ENCODE peak calls at places on chromosomes 5 and 9, in four cellular contexts. I is IMR-90, P is H9, E is H1. O is an unnamed sample.

GRCh38 chr5:53482717-53483638 is 2.5 kb downstream of the FST start:
- DNase-seq in I (peak; percentile 53), P (peak; percentile 81), E (no peak), O (peak; percentile 40)

GRCh38 chr5:146788918-146789317 is 89.6 kb downstream of the PPP2R2B start:
- DNase-seq in I (no peak), P (peak; percentile 60), E (peak; percentile 54), O (peak; percentile 73)

GRCh38 chr5:68369436-68370125 is 154.0 kb downstream of the PIK3R1 start:
- DNase-seq in I (no peak), P (no peak), E (no peak), O (no peak)

GRCh38 chr9:137317979-137318511 is 16.0 kb upstream of the NRARP start:
- DNase-seq in I (no peak), P (no peak), E (no peak), O (no peak)

GRCh38 chr9:27154923-27155322 is 45.9 kb downstream of the TEK start:
- DNase-seq in I (peak; percentile 95), P (no peak), E (no peak), O (no peak)

GRCh38 chr5:59506285-59506877 is 387.1 kb downstream of the PDE4D start:
- DNase-seq in I (peak; percentile 28), P (no peak), E (no peak), O (no peak)

GRCh38 chr5:136309376-136309775 is 56.0 kb downstream of the TRPC7 start:
- DNase-seq in I (no peak), P (no peak), E (no peak), O (no peak)

GRCh38 chr9:95092321-95093072 is 225.0 kb downstream of the FANCC start:
- DNase-seq in I (peak; percentile 68), P (no peak), E (no peak), O (peak; percentile 56)

GRCh38 chr5:139698461-139699146 is 50.5 kb downstream of the CXXC5 start:
- DNase-seq in I (peak; percentile 74), P (peak; percentile 94), E (no peak), O (peak; percentile 76)

GRCh38 chr9:78004478-78005229 is 27.0 kb downstream of the GNAQ start:
- DNase-seq in I (peak; percentile 30), P (no peak), E (no peak), O (no peak)

GRCh38 chr5:151413800-151414199 is 33.6 kb upstream of the SLC36A1 start:
- DNase-seq in I (no peak), P (no peak), E (no peak), O (no peak)

GRCh38 chr9:133238272-133238850 is 29.3 kb upstream of the OBP2B start:
- DNase-seq in I (no peak), P (peak; percentile 99), E (peak; percentile 92), O (peak; percentile 67)

GRCh38 chr5:140725799-140726471 is 25.7 kb downstream of the ZMAT2 start:
- DNase-seq in I (peak; percentile 94), P (peak; percentile 88), E (peak; percentile 80), O (peak; percentile 68)

GRCh38 chr9:36207016-36207415 is 16.3 kb downstream of the CLTA start:
- DNase-seq in I (peak; percentile 63), P (no peak), E (no peak), O (no peak)

GRCh38 chr9:78605029-78605930 is 308.4 kb downstream of the PSAT1 start:
- DNase-seq in I (no peak), P (no peak), E (no peak), O (no peak)

GRCh38 chr5:83924171-83924570 is 203.5 kb upstream of the HAPLN1 start:
- DNase-seq in I (peak; percentile 59), P (no peak), E (no peak), O (no peak)

GRCh38 chr5:163434410-163434866 is 3.0 kb upstream of the CCNG1 start:
- DNase-seq in I (peak; percentile 47), P (no peak), E (no peak), O (no peak)

GRCh38 chr5:78295035-78295961 is 800 bp upstream of the AP3B1 start:
- DNase-seq in I (no peak), P (peak; percentile 76), E (no peak), O (no peak)

GRCh38 chr9:110047955-110048472 is 159.9 kb downstream of the C9orf152 start:
- DNase-seq in I (no peak), P (peak; percentile 56), E (no peak), O (no peak)

GRCh38 chr5:56858777-56859442 is 43.6 kb downstream of the MAP3K1 start:
- DNase-seq in I (no peak), P (no peak), E (no peak), O (no peak)

GRCh38 chr9:11086561-11086960 is 473.8 kb upstream of the PTPRD start:
- DNase-seq in I (no peak), P (no peak), E (no peak), O (no peak)

DNA sequence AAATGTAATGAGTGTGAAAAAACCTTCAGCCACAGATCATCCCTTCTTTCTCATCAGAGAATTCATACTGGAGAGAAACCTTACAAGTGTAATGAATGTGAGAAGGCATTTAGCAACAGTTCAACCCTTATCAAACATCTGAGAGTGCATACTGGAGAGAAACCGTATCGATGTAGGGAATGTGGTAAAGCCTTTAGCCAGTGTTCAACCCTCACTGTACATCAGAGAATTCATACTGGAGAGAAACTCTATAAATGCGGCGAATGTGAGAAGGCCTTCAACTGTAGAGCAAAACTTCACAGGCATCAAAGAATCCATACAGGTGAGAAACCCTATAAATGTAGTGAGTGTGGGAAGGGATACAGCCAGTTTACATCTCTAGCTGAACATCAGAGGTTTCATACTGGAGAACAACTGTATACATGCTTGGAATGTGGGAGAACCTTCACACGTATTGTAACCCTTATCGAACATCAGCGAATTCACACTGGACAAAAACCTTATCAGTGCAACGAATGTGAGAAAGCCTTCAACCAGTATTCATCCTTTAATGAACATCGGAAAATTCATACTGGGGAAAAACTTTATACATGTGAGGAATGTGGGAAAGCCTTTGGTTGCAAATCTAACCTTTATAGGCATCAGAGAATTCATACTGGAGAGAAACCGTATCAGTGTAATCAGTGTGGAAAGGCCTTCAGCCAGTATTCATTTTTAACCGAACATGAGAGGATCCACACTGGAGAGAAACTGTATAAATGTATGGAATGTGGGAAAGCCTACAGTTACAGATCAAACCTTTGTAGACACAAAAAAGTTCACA is 19.2 kb downstream of the ZNF354C start:
- DNase-seq in I (no peak), P (no peak), E (no peak), O (no peak)
- H3K9me3 ChIP-seq in I (peaks cover 72% of the 10 kb centered on the region), P (peaks cover 90% of the 10 kb centered on the region), E (peaks cover 83% of the 10 kb centered on the region), O (peaks cover 50% of the 10 kb centered on the region)

DNA sequence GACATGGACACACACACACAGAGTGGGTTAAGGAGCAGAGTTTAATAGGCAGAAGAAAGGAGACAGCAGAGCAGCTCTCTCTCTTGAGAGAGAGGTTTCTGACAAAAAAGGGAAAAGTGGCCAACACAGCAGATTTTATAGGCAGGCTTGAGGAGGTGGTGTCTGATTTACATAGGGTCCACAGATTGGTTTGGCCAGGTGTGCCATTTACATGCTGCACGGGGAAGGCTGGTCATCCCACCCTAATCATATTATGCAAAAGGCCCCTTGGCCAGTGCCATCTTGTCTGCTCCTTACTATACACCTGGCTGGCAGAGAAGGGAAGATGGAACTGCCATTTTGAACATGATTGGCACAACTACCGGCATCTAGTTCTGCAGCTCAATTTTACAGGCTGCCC is 240.8 kb downstream of the NPR3 start:
- DNase-seq in I (no peak), P (peak; percentile 59), E (no peak), O (no peak)
- H2BK5ac ChIP-seq in I (no peak overlapping the region), P (no peak overlapping the region), E (no peak overlapping the region), O (no peak overlapping the region)

DNA sequence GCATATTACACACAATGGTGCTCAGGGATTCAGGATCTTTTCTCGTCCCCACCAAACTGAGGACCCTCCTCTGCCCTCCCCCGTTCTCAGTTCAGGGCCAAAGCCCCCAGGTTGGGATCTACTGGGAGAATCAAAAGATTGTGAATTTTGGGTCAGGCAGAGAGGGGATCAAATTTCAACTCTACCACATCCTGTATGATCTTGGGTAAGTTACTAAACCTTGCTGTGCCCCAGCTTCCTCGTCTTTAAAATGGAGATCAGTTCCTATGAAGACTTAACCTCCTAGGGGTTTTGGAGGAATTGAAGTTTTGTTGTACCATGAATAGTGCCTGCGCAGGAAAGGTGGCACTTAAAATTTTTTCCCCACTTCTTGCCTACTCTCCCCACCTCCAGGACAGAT is 62.4 kb downstream of the RAI14 start:
- DNase-seq in I (peak; percentile 41), P (no peak), E (no peak), O (no peak)
- H4K8ac ChIP-seq in I (peak overlapping the region; percentile 5), P (no peak overlapping the region), E (no peak overlapping the region), O (no peak overlapping the region)

DNA sequence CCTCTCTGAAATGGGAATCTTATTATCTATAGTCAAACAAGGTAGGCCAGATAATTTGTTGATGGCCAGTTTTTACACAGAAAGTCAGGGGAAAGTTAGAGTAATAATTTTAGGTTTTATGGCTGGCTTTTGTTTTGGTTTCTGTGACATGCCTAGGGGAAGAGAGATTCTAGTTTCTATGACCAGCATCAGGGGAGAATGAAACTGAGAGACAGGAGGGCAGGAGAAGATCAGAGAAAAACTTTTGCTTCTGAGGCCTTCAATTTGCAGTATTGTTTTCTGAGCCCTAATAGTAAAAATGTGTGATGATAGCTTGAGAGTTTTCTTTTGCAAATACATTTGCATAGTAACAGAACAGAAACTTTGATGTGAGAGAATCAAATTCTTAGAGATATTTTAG is 564.3 kb downstream of the ZNF608 start:
- DNase-seq in I (no peak), P (no peak), E (no peak), O (no peak)
- H3K9me3 ChIP-seq in I (no peaks in the 10 kb centered on the region), P (no peaks in the 10 kb centered on the region), E (no peaks in the 10 kb centered on the region), O (peaks cover 17% of the 10 kb centered on the region)

GRCh38 chr5:178895615-178896571 is at the start of gene ZFP2:
- DNase-seq in I (peak; percentile 27), P (peak; percentile 86), E (peak; percentile 31), O (peak; percentile 61)
- H2BK5ac ChIP-seq in I (no peak within 1 kb of the TSS), P (no peak within 1 kb of the TSS), E (peak within 1 kb of the TSS; percentile 39), O (peak within 1 kb of the TSS; percentile 82)

GRCh38 chr9:99143661-99144060 is 38.7 kb downstream of the TGFBR1 start:
- DNase-seq in I (no peak), P (no peak), E (no peak), O (no peak)

GRCh38 chr9:99146574-99146973 is 41.7 kb downstream of the TGFBR1 start:
- DNase-seq in I (no peak), P (no peak), E (no peak), O (no peak)

GRCh38 chr9:99150456-99151171 is 45.7 kb downstream of the TGFBR1 start:
- DNase-seq in I (no peak), P (no peak), E (no peak), O (no peak)

GRCh38 chr9:99144966-99145365 is 40.1 kb downstream of the TGFBR1 start:
- DNase-seq in I (no peak), P (no peak), E (no peak), O (no peak)

DNA sequence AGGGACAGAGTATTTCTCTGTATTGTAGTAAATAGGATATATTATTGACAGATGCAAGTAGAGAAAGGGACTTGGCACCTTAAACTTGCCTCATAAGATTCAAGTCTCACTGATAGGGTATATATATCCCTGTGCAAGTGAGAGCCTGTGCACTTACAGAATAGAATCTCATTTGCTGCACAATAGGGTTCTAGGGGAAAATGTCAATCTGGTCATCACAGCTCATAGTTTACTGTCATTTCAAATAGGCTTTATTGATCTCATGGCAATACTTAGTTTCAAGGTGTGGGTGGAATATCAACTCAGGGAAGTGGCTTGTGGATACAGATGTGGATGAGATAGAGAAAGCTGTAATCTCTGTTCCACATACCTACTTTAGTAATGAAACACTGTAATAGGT is 42.3 kb downstream of the TGFBR1 start:
- DNase-seq in I (no peak), P (no peak), E (no peak), O (no peak)
- H4K8ac ChIP-seq in I (no peak overlapping the region), P (no peak overlapping the region), E (no peak overlapping the region), O (no peak overlapping the region)

DNA sequence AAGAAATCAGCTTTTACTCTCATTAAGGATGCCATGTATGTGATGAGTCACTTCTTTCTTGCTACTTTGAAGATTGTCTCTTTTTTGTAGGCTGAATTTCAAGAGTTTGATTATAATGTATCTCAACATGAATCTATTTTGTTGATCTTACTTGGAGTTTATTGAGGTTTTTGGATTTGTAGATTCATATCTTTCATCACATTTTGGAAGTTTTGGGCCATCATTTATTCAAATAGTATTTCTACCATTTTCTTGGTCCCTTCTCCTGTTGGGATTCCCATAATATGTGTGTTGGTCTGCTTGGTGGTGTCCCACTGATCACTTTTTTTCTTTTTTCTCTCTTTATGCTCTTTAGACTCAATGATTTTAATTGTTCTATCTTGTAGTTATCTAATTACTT is 116.3 kb downstream of the CNTLN start:
- DNase-seq in I (no peak), P (no peak), E (no peak), O (no peak)
- H3K9me3 ChIP-seq in I (no peaks in the 10 kb centered on the region), P (peaks cover 6% of the 10 kb centered on the region), E (peaks cover 14% of the 10 kb centered on the region), O (no peaks in the 10 kb centered on the region)